ENCODE peak calls at places on chromosomes 11 and 22, in ten cellular contexts. One of them, this sample, is unnamed.

GRCh38 chr11:11743216-11743615 is 98.6 kb upstream of the USP47 start:
- DNase-seq in foreskin fibroblast: no peak
- DNase-seq in A549: no peak
- DNase-seq in endothelial cell: no peak
- DNase-seq in HFFc6: no peak
- DNase-seq in adrenal gland: no peak
- DNase-seq in nephron progenitor cell: no peak
- DNase-seq in RWPE1: no peak
- DNase-seq in Caco-2: no peak
- DNase-seq in GM13977: no peak
- DNase-seq in this sample: no peak

GRCh38 chr11:32382339-32383049 is 52.8 kb downstream of the WT1 start:
- DNase-seq in foreskin fibroblast: no peak
- DNase-seq in A549: no peak
- DNase-seq in endothelial cell: no peak
- DNase-seq in HFFc6: no peak
- DNase-seq in adrenal gland: no peak
- DNase-seq in nephron progenitor cell: no peak
- DNase-seq in RWPE1: no peak
- DNase-seq in Caco-2: no peak
- DNase-seq in GM13977: no peak
- DNase-seq in this sample: no peak

GRCh38 chr22:33659423-33659822 is 260.9 kb downstream of the LARGE1 start:
- DNase-seq in foreskin fibroblast: no peak
- DNase-seq in A549: no peak
- DNase-seq in endothelial cell: no peak
- DNase-seq in HFFc6: no peak
- DNase-seq in adrenal gland: no peak
- DNase-seq in nephron progenitor cell: no peak
- DNase-seq in RWPE1: no peak
- DNase-seq in Caco-2: no peak
- DNase-seq in GM13977: no peak
- DNase-seq in this sample: no peak

GRCh38 chr11:61549662-61550568 is 31.0 kb downstream of the SYT7 start:
- DNase-seq in foreskin fibroblast: no peak
- DNase-seq in A549: no peak
- DNase-seq in endothelial cell: no peak
- DNase-seq in HFFc6: no peak
- DNase-seq in adrenal gland: no peak
- DNase-seq in nephron progenitor cell: no peak
- DNase-seq in RWPE1: no peak
- DNase-seq in Caco-2: no peak
- DNase-seq in GM13977: no peak
- DNase-seq in this sample: no peak

GRCh38 chr11:69240332-69241074 is 53.5 kb upstream of the MYEOV start:
- DNase-seq in foreskin fibroblast: peak
- DNase-seq in A549: no peak
- DNase-seq in endothelial cell: no peak
- DNase-seq in HFFc6: peak
- DNase-seq in adrenal gland: peak
- DNase-seq in nephron progenitor cell: no peak
- DNase-seq in RWPE1: no peak
- DNase-seq in Caco-2: peak
- DNase-seq in GM13977: no peak
- DNase-seq in this sample: peak

GRCh38 chr11:128582496-128583366 is 4.6 kb downstream of the ETS1 start:
- DNase-seq in foreskin fibroblast: peak
- DNase-seq in A549: peak
- DNase-seq in endothelial cell: no peak
- DNase-seq in HFFc6: peak
- DNase-seq in adrenal gland: no peak
- DNase-seq in nephron progenitor cell: peak
- DNase-seq in RWPE1: peak
- DNase-seq in Caco-2: no peak
- DNase-seq in GM13977: no peak
- DNase-seq in this sample: peak

GRCh38 chr11:83019888-83020579 is 51.7 kb downstream of the RAB30 start:
- DNase-seq in foreskin fibroblast: peak
- DNase-seq in A549: no peak
- DNase-seq in endothelial cell: no peak
- DNase-seq in HFFc6: no peak
- DNase-seq in adrenal gland: peak
- DNase-seq in nephron progenitor cell: no peak
- DNase-seq in RWPE1: no peak
- DNase-seq in Caco-2: no peak
- DNase-seq in GM13977: no peak
- DNase-seq in this sample: no peak

GRCh38 chr11:12806113-12806512 is 131.9 kb downstream of the TEAD1 start:
- DNase-seq in foreskin fibroblast: peak
- DNase-seq in A549: no peak
- DNase-seq in endothelial cell: no peak
- DNase-seq in HFFc6: no peak
- DNase-seq in adrenal gland: no peak
- DNase-seq in nephron progenitor cell: no peak
- DNase-seq in RWPE1: no peak
- DNase-seq in Caco-2: no peak
- DNase-seq in GM13977: no peak
- DNase-seq in this sample: no peak

GRCh38 chr11:13242564-13242963 is 35.0 kb upstream of the BMAL1 start:
- DNase-seq in foreskin fibroblast: no peak
- DNase-seq in A549: no peak
- DNase-seq in endothelial cell: no peak
- DNase-seq in HFFc6: no peak
- DNase-seq in adrenal gland: no peak
- DNase-seq in nephron progenitor cell: no peak
- DNase-seq in RWPE1: no peak
- DNase-seq in Caco-2: no peak
- DNase-seq in GM13977: no peak
- DNase-seq in this sample: no peak

GRCh38 chr11:63573881-63574855 is 11.0 kb upstream of the PLAAT2 start:
- DNase-seq in foreskin fibroblast: peak
- DNase-seq in A549: no peak
- DNase-seq in endothelial cell: no peak
- DNase-seq in HFFc6: peak
- DNase-seq in adrenal gland: peak
- DNase-seq in nephron progenitor cell: no peak
- DNase-seq in RWPE1: peak
- DNase-seq in Caco-2: peak
- DNase-seq in GM13977: no peak
- DNase-seq in this sample: peak

GRCh38 chr11:17257200-17257599 is 19.3 kb upstream of the NUCB2 start:
- DNase-seq in foreskin fibroblast: peak
- DNase-seq in A549: no peak
- DNase-seq in endothelial cell: no peak
- DNase-seq in HFFc6: peak
- DNase-seq in adrenal gland: no peak
- DNase-seq in nephron progenitor cell: no peak
- DNase-seq in RWPE1: no peak
- DNase-seq in Caco-2: no peak
- DNase-seq in GM13977: no peak
- DNase-seq in this sample: no peak

GRCh38 chr11:126926376-126926791 is 74.2 kb downstream of the KIRREL3 start:
- DNase-seq in foreskin fibroblast: no peak
- DNase-seq in A549: no peak
- DNase-seq in endothelial cell: no peak
- DNase-seq in HFFc6: no peak
- DNase-seq in adrenal gland: no peak
- DNase-seq in nephron progenitor cell: no peak
- DNase-seq in RWPE1: no peak
- DNase-seq in Caco-2: no peak
- DNase-seq in GM13977: no peak
- DNase-seq in this sample: no peak

GRCh38 chr11:79087957-79088318 is 352.9 kb downstream of the TENM4 start:
- DNase-seq in foreskin fibroblast: peak
- DNase-seq in A549: no peak
- DNase-seq in endothelial cell: no peak
- DNase-seq in HFFc6: no peak
- DNase-seq in adrenal gland: no peak
- DNase-seq in nephron progenitor cell: no peak
- DNase-seq in RWPE1: no peak
- DNase-seq in Caco-2: peak
- DNase-seq in GM13977: no peak
- DNase-seq in this sample: no peak

GRCh38 chr11:22879615-22880014 is 19.3 kb upstream of the CCDC179 start:
- DNase-seq in foreskin fibroblast: no peak
- DNase-seq in A549: no peak
- DNase-seq in endothelial cell: no peak
- DNase-seq in HFFc6: peak
- DNase-seq in adrenal gland: no peak
- DNase-seq in nephron progenitor cell: no peak
- DNase-seq in RWPE1: no peak
- DNase-seq in Caco-2: no peak
- DNase-seq in GM13977: no peak
- DNase-seq in this sample: no peak

GRCh38 chr11:32366671-32367070 is 68.7 kb downstream of the WT1 start:
- DNase-seq in foreskin fibroblast: no peak
- DNase-seq in A549: no peak
- DNase-seq in endothelial cell: no peak
- DNase-seq in HFFc6: no peak
- DNase-seq in adrenal gland: no peak
- DNase-seq in nephron progenitor cell: no peak
- DNase-seq in RWPE1: no peak
- DNase-seq in Caco-2: no peak
- DNase-seq in GM13977: no peak
- DNase-seq in this sample: no peak

GRCh38 chr11:103486609-103487008 is 377.4 kb downstream of the DYNC2H1 start:
- DNase-seq in foreskin fibroblast: peak
- DNase-seq in A549: no peak
- DNase-seq in endothelial cell: no peak
- DNase-seq in HFFc6: no peak
- DNase-seq in adrenal gland: no peak
- DNase-seq in nephron progenitor cell: no peak
- DNase-seq in RWPE1: no peak
- DNase-seq in Caco-2: no peak
- DNase-seq in GM13977: no peak
- DNase-seq in this sample: no peak

GRCh38 chr11:38756537-38756936 is 2158.5 kb upstream of the RAG2 start:
- DNase-seq in foreskin fibroblast: no peak
- DNase-seq in A549: no peak
- DNase-seq in endothelial cell: no peak
- DNase-seq in HFFc6: no peak
- DNase-seq in adrenal gland: no peak
- DNase-seq in nephron progenitor cell: no peak
- DNase-seq in RWPE1: no peak
- DNase-seq in Caco-2: no peak
- DNase-seq in GM13977: no peak
- DNase-seq in this sample: no peak

GRCh38 chr11:65066805-65067291 is 8.5 kb upstream of the NAALADL1 start:
- DNase-seq in foreskin fibroblast: no peak
- DNase-seq in A549: no peak
- DNase-seq in endothelial cell: no peak
- DNase-seq in HFFc6: no peak
- DNase-seq in adrenal gland: no peak
- DNase-seq in nephron progenitor cell: no peak
- DNase-seq in RWPE1: no peak
- DNase-seq in Caco-2: no peak
- DNase-seq in GM13977: no peak
- DNase-seq in this sample: no peak

GRCh38 chr11:54558919-54559318 is 44.9 kb downstream of the OR4C46 start:
- DNase-seq in foreskin fibroblast: no peak
- DNase-seq in A549: no peak
- DNase-seq in endothelial cell: no peak
- DNase-seq in HFFc6: no peak
- DNase-seq in adrenal gland: no peak
- DNase-seq in nephron progenitor cell: no peak
- DNase-seq in RWPE1: no peak
- DNase-seq in Caco-2: no peak
- DNase-seq in GM13977: no peak
- DNase-seq in this sample: no peak

GRCh38 chr11:92342886-92343285 is 118.3 kb downstream of the FAT3 start:
- DNase-seq in foreskin fibroblast: no peak
- DNase-seq in A549: no peak
- DNase-seq in endothelial cell: no peak
- DNase-seq in HFFc6: no peak
- DNase-seq in adrenal gland: no peak
- DNase-seq in nephron progenitor cell: no peak
- DNase-seq in RWPE1: no peak
- DNase-seq in Caco-2: no peak
- DNase-seq in GM13977: no peak
- DNase-seq in this sample: no peak
- TF ChIP-seq CTCF in foreskin fibroblast: no peak
- TF ChIP-seq CTCF in A549: no peak
- TF ChIP-seq CTCF in endothelial cell: no peak
- TF ChIP-seq CTCF in HFFc6: peak
- TF ChIP-seq CTCF in adrenal gland: no peak
- TF ChIP-seq CTCF in nephron progenitor cell: no peak
- TF ChIP-seq CTCF in RWPE1: no peak
- TF ChIP-seq CTCF in Caco-2: no peak
- TF ChIP-seq CTCF in GM13977: no peak
- TF ChIP-seq CTCF in this sample: no peak

DNA sequence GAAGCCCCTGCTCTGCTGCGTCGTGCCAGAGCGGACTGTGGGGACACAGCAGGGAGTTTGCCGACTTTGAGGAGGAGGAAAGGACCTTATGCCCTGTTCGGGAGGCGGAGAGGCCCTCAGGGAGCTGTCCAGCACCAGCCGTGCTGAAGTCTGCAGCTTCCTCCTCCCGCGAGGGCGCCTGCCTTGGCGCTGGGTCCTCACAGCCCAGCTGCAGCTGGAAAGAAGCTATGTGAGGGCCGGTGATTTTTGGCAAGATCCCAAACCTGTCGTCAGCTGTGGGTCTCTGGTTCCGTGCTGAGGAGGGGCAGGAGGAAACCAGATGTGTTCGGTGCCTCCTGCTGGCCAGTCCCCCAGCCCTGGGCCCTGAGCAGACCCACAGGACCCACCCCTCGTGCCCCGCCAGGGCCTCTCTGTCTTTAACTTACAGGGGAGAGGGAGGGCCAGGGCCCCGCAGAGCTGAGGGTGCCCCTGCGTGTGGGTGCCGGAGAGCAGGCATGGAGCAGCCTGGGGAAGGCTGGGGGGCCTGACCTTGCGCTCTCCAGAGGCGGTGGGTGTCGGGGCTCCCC is 12.0 kb downstream of the BRSK2 start:
- DNase-seq in foreskin fibroblast: peak
- DNase-seq in A549: no peak
- DNase-seq in endothelial cell: peak
- DNase-seq in HFFc6: peak
- DNase-seq in adrenal gland: peak
- DNase-seq in nephron progenitor cell: peak
- DNase-seq in RWPE1: peak
- DNase-seq in Caco-2: no peak
- DNase-seq in GM13977: peak
- DNase-seq in this sample: peak
- TF ChIP-seq CTCF in foreskin fibroblast: no peak
- TF ChIP-seq CTCF in A549: no peak
- TF ChIP-seq CTCF in endothelial cell: no peak
- TF ChIP-seq CTCF in HFFc6: no peak
- TF ChIP-seq CTCF in adrenal gland: no peak
- TF ChIP-seq CTCF in nephron progenitor cell: no peak
- TF ChIP-seq CTCF in RWPE1: no peak
- TF ChIP-seq CTCF in Caco-2: no peak
- TF ChIP-seq CTCF in GM13977: no peak
- TF ChIP-seq CTCF in this sample: no peak

GRCh38 chr11:118807800-118808778 is 17.1 kb upstream of the DDX6 start:
- DNase-seq in foreskin fibroblast: no peak
- DNase-seq in A549: no peak
- DNase-seq in endothelial cell: no peak
- DNase-seq in HFFc6: no peak
- DNase-seq in adrenal gland: no peak
- DNase-seq in nephron progenitor cell: no peak
- DNase-seq in RWPE1: no peak
- DNase-seq in Caco-2: no peak
- DNase-seq in GM13977: no peak
- DNase-seq in this sample: peak
- TF ChIP-seq CTCF in foreskin fibroblast: no peak
- TF ChIP-seq CTCF in A549: no peak
- TF ChIP-seq CTCF in endothelial cell: no peak
- TF ChIP-seq CTCF in HFFc6: no peak
- TF ChIP-seq CTCF in adrenal gland: no peak
- TF ChIP-seq CTCF in nephron progenitor cell: no peak
- TF ChIP-seq CTCF in RWPE1: no peak
- TF ChIP-seq CTCF in Caco-2: no peak
- TF ChIP-seq CTCF in GM13977: no peak
- TF ChIP-seq CTCF in this sample: no peak

GRCh38 chr11:117744471-117745280 is 52.3 kb downstream of the DSCAML1 start:
- DNase-seq in foreskin fibroblast: no peak
- DNase-seq in A549: no peak
- DNase-seq in endothelial cell: no peak
- DNase-seq in HFFc6: no peak
- DNase-seq in adrenal gland: no peak
- DNase-seq in nephron progenitor cell: no peak
- DNase-seq in RWPE1: no peak
- DNase-seq in Caco-2: no peak
- DNase-seq in GM13977: no peak
- DNase-seq in this sample: no peak
- TF ChIP-seq CTCF in foreskin fibroblast: no peak
- TF ChIP-seq CTCF in A549: no peak
- TF ChIP-seq CTCF in endothelial cell: no peak
- TF ChIP-seq CTCF in HFFc6: no peak
- TF ChIP-seq CTCF in adrenal gland: no peak
- TF ChIP-seq CTCF in nephron progenitor cell: no peak
- TF ChIP-seq CTCF in RWPE1: no peak
- TF ChIP-seq CTCF in Caco-2: no peak
- TF ChIP-seq CTCF in GM13977: no peak
- TF ChIP-seq CTCF in this sample: no peak